ENCODE peak calls at places on chromosomes 4 and X, in five cellular contexts. One of them, this sample, is unnamed.

GRCh38 chr4:89681219-89681618 is 155.7 kb downstream of the SNCA start:
- DNase-seq in AG04450: no peak
- DNase-seq in fibroblast of the aortic adventitia: no peak
- DNase-seq in left ventricle myocardium inferior: no peak
- DNase-seq in lower leg skin: peak
- DNase-seq in this sample: no peak

GRCh38 chr4:675036-675804 is 878 bp downstream of the MYL5 start:
- DNase-seq in left ventricle myocardium inferior: peak
- DNase-seq in fibroblast of the aortic adventitia: peak
- DNase-seq in lower leg skin: no peak
- DNase-seq in AG04450: no peak
- DNase-seq in this sample: peak

GRCh38 chr4:70518269-70518668 is at the start of gene AMTN:
- DNase-seq in AG04450: no peak
- DNase-seq in left ventricle myocardium inferior: no peak
- DNase-seq in fibroblast of the aortic adventitia: no peak
- DNase-seq in lower leg skin: no peak
- DNase-seq in this sample: no peak

GRCh38 chrX:8913665-8914409 is 112.7 kb upstream of the FAM9A start:
- DNase-seq in lower leg skin: peak
- DNase-seq in fibroblast of the aortic adventitia: peak
- DNase-seq in AG04450: peak
- DNase-seq in left ventricle myocardium inferior: peak
- DNase-seq in this sample: peak

GRCh38 chr4:25856756-25857155 is 6.0 kb downstream of the SEL1L3 start:
- DNase-seq in left ventricle myocardium inferior: no peak
- DNase-seq in fibroblast of the aortic adventitia: peak
- DNase-seq in lower leg skin: no peak
- DNase-seq in AG04450: no peak
- DNase-seq in this sample: no peak

GRCh38 chr4:41873380-41874295 is 61.6 kb upstream of the TMEM33 start:
- DNase-seq in fibroblast of the aortic adventitia: no peak
- DNase-seq in left ventricle myocardium inferior: no peak
- DNase-seq in AG04450: no peak
- DNase-seq in lower leg skin: no peak
- DNase-seq in this sample: no peak

GRCh38 chr4:16669036-16669435 is 229.4 kb downstream of the LDB2 start:
- DNase-seq in fibroblast of the aortic adventitia: peak
- DNase-seq in AG04450: no peak
- DNase-seq in lower leg skin: no peak
- DNase-seq in left ventricle myocardium inferior: no peak
- DNase-seq in this sample: no peak

GRCh38 chr4:107036602-107037151 is 564 bp upstream of the DKK2 start:
- DNase-seq in left ventricle myocardium inferior: no peak
- DNase-seq in fibroblast of the aortic adventitia: peak
- DNase-seq in AG04450: no peak
- DNase-seq in lower leg skin: no peak
- DNase-seq in this sample: no peak

GRCh38 chrX:52424658-52425057 is 55.8 kb downstream of the XAGE2 start:
- DNase-seq in fibroblast of the aortic adventitia: peak
- DNase-seq in left ventricle myocardium inferior: no peak
- DNase-seq in lower leg skin: no peak
- DNase-seq in AG04450: no peak
- DNase-seq in this sample: peak

GRCh38 chr4:72846280-72847111 is 223.0 kb downstream of the COX18 start:
- DNase-seq in fibroblast of the aortic adventitia: no peak
- DNase-seq in left ventricle myocardium inferior: no peak
- DNase-seq in AG04450: no peak
- DNase-seq in lower leg skin: no peak
- DNase-seq in this sample: peak

GRCh38 chr4:156832886-156833285 is 138.7 kb downstream of the PDGFC start:
- DNase-seq in fibroblast of the aortic adventitia: no peak
- DNase-seq in lower leg skin: no peak
- DNase-seq in left ventricle myocardium inferior: no peak
- DNase-seq in AG04450: no peak
- DNase-seq in this sample: no peak

GRCh38 chr4:6236816-6237390 is 32.7 kb upstream of the WFS1 start:
- DNase-seq in lower leg skin: no peak
- DNase-seq in fibroblast of the aortic adventitia: no peak
- DNase-seq in AG04450: no peak
- DNase-seq in left ventricle myocardium inferior: no peak
- DNase-seq in this sample: no peak

GRCh38 chr4:124067031-124067430 is 645.5 kb downstream of the ANKRD50 start:
- DNase-seq in AG04450: no peak
- DNase-seq in lower leg skin: no peak
- DNase-seq in fibroblast of the aortic adventitia: no peak
- DNase-seq in left ventricle myocardium inferior: no peak
- DNase-seq in this sample: no peak

GRCh38 chr4:148982200-148982599 is 540.0 kb upstream of the NR3C2 start:
- DNase-seq in left ventricle myocardium inferior: no peak
- DNase-seq in AG04450: no peak
- DNase-seq in fibroblast of the aortic adventitia: no peak
- DNase-seq in lower leg skin: no peak
- DNase-seq in this sample: no peak

GRCh38 chr4:148986951-148987350 is 544.7 kb upstream of the NR3C2 start:
- DNase-seq in AG04450: no peak
- DNase-seq in lower leg skin: no peak
- DNase-seq in fibroblast of the aortic adventitia: no peak
- DNase-seq in left ventricle myocardium inferior: no peak
- DNase-seq in this sample: no peak

GRCh38 chr4:148980782-148981181 is 538.6 kb upstream of the NR3C2 start:
- DNase-seq in fibroblast of the aortic adventitia: no peak
- DNase-seq in left ventricle myocardium inferior: no peak
- DNase-seq in AG04450: no peak
- DNase-seq in lower leg skin: no peak
- DNase-seq in this sample: no peak

GRCh38 chr4:148984951-148985350 is 542.7 kb upstream of the NR3C2 start:
- DNase-seq in left ventricle myocardium inferior: no peak
- DNase-seq in lower leg skin: no peak
- DNase-seq in AG04450: no peak
- DNase-seq in fibroblast of the aortic adventitia: no peak
- DNase-seq in this sample: no peak
- TF ChIP-seq CTCF in left ventricle myocardium inferior: no peak
- TF ChIP-seq CTCF in lower leg skin: no peak
- TF ChIP-seq CTCF in AG04450: no peak
- TF ChIP-seq CTCF in fibroblast of the aortic adventitia: no peak
- TF ChIP-seq CTCF in this sample: no peak

GRCh38 chrX:50920132-50920531 is 9.6 kb downstream of the BMP15 start:
- DNase-seq in AG04450: no peak
- DNase-seq in lower leg skin: no peak
- DNase-seq in left ventricle myocardium inferior: no peak
- DNase-seq in fibroblast of the aortic adventitia: peak
- DNase-seq in this sample: no peak
- TF ChIP-seq CTCF in AG04450: peak
- TF ChIP-seq CTCF in lower leg skin: no peak
- TF ChIP-seq CTCF in left ventricle myocardium inferior: peak
- TF ChIP-seq CTCF in fibroblast of the aortic adventitia: peak
- TF ChIP-seq CTCF in this sample: peak

DNA sequence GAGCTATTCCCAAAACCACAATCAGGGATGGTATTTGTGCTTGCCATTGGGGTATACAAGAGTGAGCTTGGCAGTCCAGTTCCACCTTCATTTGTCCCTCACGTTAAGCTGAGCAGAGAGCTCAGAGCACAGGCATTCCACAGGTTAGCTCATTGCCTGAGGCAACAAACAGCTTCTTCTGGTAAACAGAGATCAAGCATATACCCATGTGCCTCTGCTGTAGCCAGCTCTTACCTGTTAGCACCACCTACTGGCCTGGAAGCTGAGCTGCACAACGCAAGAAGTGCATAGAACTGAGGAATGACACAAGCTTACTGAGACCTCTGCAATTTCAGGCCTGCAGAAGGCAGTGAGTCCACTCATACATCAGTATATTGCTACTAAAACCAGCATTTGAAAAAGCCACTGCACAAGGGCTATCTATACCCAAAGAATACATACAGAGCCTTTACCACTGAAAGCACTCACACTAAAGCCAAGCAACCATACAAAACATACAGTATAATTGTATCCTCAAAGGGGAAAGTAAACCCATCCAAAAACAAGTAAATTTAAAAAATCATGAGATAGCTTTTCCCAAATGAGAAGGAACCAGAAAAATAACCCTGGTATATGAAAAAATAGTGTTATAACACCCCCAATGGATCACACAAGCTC is 258.3 kb upstream of the GABRA2 start:
- DNase-seq in fibroblast of the aortic adventitia: no peak
- DNase-seq in AG04450: peak
- DNase-seq in lower leg skin: no peak
- DNase-seq in left ventricle myocardium inferior: no peak
- DNase-seq in this sample: no peak
- TF ChIP-seq CTCF in fibroblast of the aortic adventitia: no peak
- TF ChIP-seq CTCF in AG04450: peak
- TF ChIP-seq CTCF in lower leg skin: no peak
- TF ChIP-seq CTCF in left ventricle myocardium inferior: no peak
- TF ChIP-seq CTCF in this sample: peak

DNA sequence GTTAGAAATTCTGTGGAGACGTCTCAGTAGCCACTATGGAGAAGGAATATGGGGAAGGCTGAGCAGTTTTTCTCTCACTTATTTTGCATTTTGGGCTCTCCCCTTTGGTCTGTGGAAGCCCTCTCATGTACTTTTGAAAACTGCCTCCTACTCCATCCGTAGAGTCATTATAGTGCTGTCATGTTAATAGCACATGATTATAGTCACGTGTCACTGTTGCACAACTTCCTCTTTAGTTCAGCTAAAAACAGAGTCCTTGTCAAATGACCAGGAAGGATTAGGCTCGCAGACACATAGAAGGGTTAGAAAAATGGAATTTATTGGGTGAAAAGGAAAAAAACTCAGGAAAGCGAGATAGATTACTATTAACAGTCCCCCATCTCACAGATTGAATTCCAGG is 258.2 kb upstream of the CXorf51A start:
- DNase-seq in left ventricle myocardium inferior: no peak
- DNase-seq in AG04450: no peak
- DNase-seq in lower leg skin: no peak
- DNase-seq in fibroblast of the aortic adventitia: no peak
- DNase-seq in this sample: no peak
- TF ChIP-seq CTCF in left ventricle myocardium inferior: no peak
- TF ChIP-seq CTCF in AG04450: no peak
- TF ChIP-seq CTCF in lower leg skin: no peak
- TF ChIP-seq CTCF in fibroblast of the aortic adventitia: no peak
- TF ChIP-seq CTCF in this sample: no peak

GRCh38 chrX:110395877-110396276 is 37.2 kb downstream of the RTL9 start:
- DNase-seq in AG04450: no peak
- DNase-seq in lower leg skin: no peak
- DNase-seq in left ventricle myocardium inferior: no peak
- DNase-seq in fibroblast of the aortic adventitia: no peak
- DNase-seq in this sample: no peak

GRCh38 chrX:110399497-110399896 is 40.8 kb downstream of the RTL9 start:
- DNase-seq in AG04450: no peak
- DNase-seq in left ventricle myocardium inferior: no peak
- DNase-seq in lower leg skin: no peak
- DNase-seq in fibroblast of the aortic adventitia: no peak
- DNase-seq in this sample: no peak

GRCh38 chrX:110397353-110397752 is 38.7 kb downstream of the RTL9 start:
- DNase-seq in AG04450: no peak
- DNase-seq in left ventricle myocardium inferior: no peak
- DNase-seq in fibroblast of the aortic adventitia: no peak
- DNase-seq in lower leg skin: no peak
- DNase-seq in this sample: no peak

GRCh38 chrX:110396777-110397176 is 38.1 kb downstream of the RTL9 start:
- DNase-seq in fibroblast of the aortic adventitia: no peak
- DNase-seq in lower leg skin: peak
- DNase-seq in AG04450: no peak
- DNase-seq in left ventricle myocardium inferior: no peak
- DNase-seq in this sample: no peak

DNA sequence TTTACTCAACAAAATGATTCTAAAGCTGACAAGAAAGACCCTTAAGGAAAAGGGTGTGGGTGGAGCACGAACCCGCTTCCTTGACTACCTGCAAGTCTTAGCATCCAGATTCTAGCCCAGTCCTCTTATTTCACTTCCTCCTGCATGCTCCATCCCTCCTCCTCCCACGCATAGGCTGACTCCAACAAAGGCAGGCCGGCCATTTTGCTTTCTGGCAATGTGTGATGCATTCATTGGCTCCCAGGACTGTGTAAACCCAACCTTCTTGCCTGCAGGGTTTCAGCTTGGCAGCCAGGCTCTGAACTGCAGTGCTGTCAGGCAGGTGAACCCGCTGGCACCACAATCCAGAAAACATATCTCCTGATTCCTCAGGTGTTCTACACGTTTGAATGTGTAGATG is 39.3 kb downstream of the RTL9 start:
- DNase-seq in left ventricle myocardium inferior: no peak
- DNase-seq in fibroblast of the aortic adventitia: no peak
- DNase-seq in AG04450: no peak
- DNase-seq in lower leg skin: no peak
- DNase-seq in this sample: no peak
- TF ChIP-seq CTCF in left ventricle myocardium inferior: no peak
- TF ChIP-seq CTCF in fibroblast of the aortic adventitia: no peak
- TF ChIP-seq CTCF in AG04450: no peak
- TF ChIP-seq CTCF in lower leg skin: no peak
- TF ChIP-seq CTCF in this sample: no peak